ENCODE peak calls at places on chromosomes 2 and 18, in seven cellular contexts. P, B, Y, U, O, J and L are unnamed samples. For H3K4me1, the result is how much of the 10 kb centered on the place peaks cover.

GRCh38 chr2:241357531-241357930 is 1.4 kb downstream of the FARP2 start:
- DNase-seq in O (no peak), P (no peak), J (no peak), Y (no peak), B (no peak), U (no peak), L (no peak)

GRCh38 chr2:31227711-31228125 is 6.2 kb upstream of the EHD3 start:
- DNase-seq in O (no peak), P (no peak), U (no peak), B (no peak), Y (no peak), J (peak), L (no peak)

GRCh38 chr2:65430515-65431416 is 1.6 kb downstream of the SPRED2 start:
- DNase-seq in J (peak), U (peak), B (no peak), Y (peak), P (peak), O (peak), L (peak)

GRCh38 chr2:217653240-217653639 is 349.6 kb downstream of the TNS1 start:
- DNase-seq in J (peak), B (no peak), P (no peak), O (peak), Y (peak), U (peak), L (peak)

GRCh38 chr2:45241061-45241561 is 231.9 kb upstream of the SIX2 start:
- DNase-seq in U (peak), J (peak), B (no peak), O (no peak), P (no peak), Y (no peak), L (no peak)

GRCh38 chr2:11836647-11837219 is 90.3 kb downstream of the LPIN1 start:
- DNase-seq in J (no peak), P (no peak), Y (no peak), O (no peak), U (no peak), B (no peak), L (no peak)

GRCh38 chr2:136538489-136538888 is 226.9 kb upstream of the THSD7B start:
- DNase-seq in O (no peak), B (no peak), P (no peak), J (no peak), U (no peak), Y (no peak), L (no peak)

GRCh38 chr18:54775686-54776085 is 52.6 kb upstream of the RAB27B start:
- DNase-seq in J (peak), Y (no peak), B (no peak), U (peak), O (no peak), P (peak), L (no peak)

GRCh38 chr18:45050712-45051639 is 370.3 kb downstream of the SETBP1 start:
- DNase-seq in U (peak), P (no peak), B (no peak), O (no peak), Y (no peak), J (peak), L (no peak)

GRCh38 chr2:10078001-10078400 is 2.2 kb downstream of the CYS1 start:
- DNase-seq in P (no peak), U (no peak), B (no peak), O (no peak), Y (no peak), J (no peak), L (peak)

GRCh38 chr2:200376422-200377142 is 70.1 kb downstream of the SPATS2L start:
- DNase-seq in J (no peak), O (no peak), Y (no peak), P (no peak), B (no peak), U (no peak), L (peak)

GRCh38 chr2:48633143-48633542 is 15.5 kb downstream of the GTF2A1L start:
- DNase-seq in B (no peak), O (no peak), J (peak), Y (no peak), U (no peak), P (no peak), L (no peak)

GRCh38 chr2:6626406-6627012 is 239.2 kb downstream of the CMPK2 start:
- DNase-seq in Y (no peak), O (no peak), U (no peak), B (no peak), P (no peak), J (peak), L (no peak)

GRCh38 chr2:130158631-130159030 is 13.7 kb upstream of the CCDC74B start:
- DNase-seq in P (no peak), Y (no peak), O (no peak), B (no peak), U (no peak), J (no peak), L (peak)

GRCh38 chr2:190999949-191000665 is 13.9 kb downstream of the STAT1 start:
- DNase-seq in J (no peak), O (no peak), B (no peak), Y (no peak), U (no peak), P (no peak), L (no peak)

GRCh38 chr2:155250800-155251199 is 552.3 kb downstream of the KCNJ3 start:
- DNase-seq in P (no peak), Y (no peak), J (no peak), O (no peak), U (peak), B (no peak), L (no peak)

GRCh38 chr18:29753379-29753778 is 1289.2 kb downstream of the DSC3 start:
- DNase-seq in U (peak), O (no peak), B (no peak), J (peak), P (no peak), Y (no peak), L (no peak)

GRCh38 chr2:24152413-24153197 is 22.2 kb upstream of the FAM228A start:
- DNase-seq in U (no peak), P (no peak), J (no peak), B (no peak), Y (no peak), O (no peak), L (no peak)

GRCh38 chr2:85019121-85019520 is 48.2 kb downstream of the KCMF1 start:
- DNase-seq in B (no peak), Y (no peak), P (no peak), O (no peak), U (no peak), J (no peak), L (no peak)

GRCh38 chr2:156434461-156435291 is 1.5 kb upstream of the GPD2 start:
- DNase-seq in P (no peak), U (peak), B (no peak), J (peak), Y (no peak), O (no peak), L (no peak)

GRCh38 chr18:78448106-78448505 is 531.5 kb upstream of the SALL3 start:
- DNase-seq in P (no peak), Y (no peak), B (no peak), U (no peak), J (no peak), O (no peak), L (no peak)

GRCh38 chr2:37781028-37781427 is 109.6 kb upstream of the CDC42EP3 start:
- DNase-seq in U (peak), B (no peak), P (no peak), Y (no peak), J (peak), O (no peak), L (no peak)

GRCh38 chr2:50613161-50613560 is 418.8 kb downstream of the NRXN1 start:
- DNase-seq in Y (no peak), P (no peak), U (no peak), J (peak), B (no peak), O (no peak), L (no peak)

GRCh38 chr2:7256377-7256776 is 339.2 kb downstream of the RNF144A start:
- DNase-seq in U (no peak), P (no peak), O (no peak), B (no peak), J (no peak), Y (no peak), L (no peak)

GRCh38 chr2:196836440-196836839 is 27.3 kb upstream of the C2orf66 start:
- DNase-seq in Y (no peak), U (peak), P (no peak), O (no peak), J (peak), B (no peak), L (no peak)

GRCh38 chr2:138000796-138001195 is 36.5 kb downstream of the HNMT start:
- DNase-seq in B (no peak), J (no peak), U (no peak), O (no peak), Y (no peak), P (no peak), L (no peak)

GRCh38 chr18:73842795-73843394 is 304.7 kb downstream of the FBXO15 start:
- DNase-seq in U (peak), P (peak), J (peak), O (no peak), Y (no peak), B (no peak), L (no peak)

GRCh38 chr2:33796511-33796910 is 197.4 kb upstream of the FAM98A start:
- DNase-seq in B (no peak), O (no peak), J (no peak), P (no peak), Y (no peak), U (peak), L (no peak)

GRCh38 chr2:68258854-68259253 is 6.5 kb upstream of the PPP3R1 start:
- DNase-seq in O (no peak), Y (no peak), B (no peak), U (peak), J (peak), P (no peak), L (no peak)

GRCh38 chr18:58189008-58189407 is 145.0 kb downstream of the NEDD4L start:
- DNase-seq in Y (no peak), P (no peak), O (no peak), U (no peak), B (no peak), J (no peak), L (no peak)

GRCh38 chr18:57780318-57781127 is 22.6 kb downstream of the ATP8B1 start:
- DNase-seq in J (peak), U (peak), P (no peak), Y (no peak), O (no peak), B (no peak), L (no peak)

GRCh38 chr2:190997516-190998113 is 16.4 kb downstream of the STAT1 start:
- DNase-seq in J (no peak), O (no peak), B (no peak), P (no peak), Y (no peak), U (no peak), L (no peak)

GRCh38 chr2:161418715-161419337 is 2.7 kb downstream of the TBR1 start:
- DNase-seq in B (no peak), U (peak), J (peak), P (no peak), Y (no peak), O (no peak), L (no peak)

GRCh38 chr2:236081171-236081570 is 87.0 kb downstream of the GBX2 start:
- DNase-seq in Y (no peak), B (no peak), U (no peak), J (no peak), P (no peak), O (no peak), L (no peak)

GRCh38 chr2:96261328-96262003 is 4.3 kb downstream of the TMEM127 start:
- DNase-seq in P (no peak), O (no peak), B (no peak), J (no peak), U (no peak), Y (no peak), L (peak)

DNA sequence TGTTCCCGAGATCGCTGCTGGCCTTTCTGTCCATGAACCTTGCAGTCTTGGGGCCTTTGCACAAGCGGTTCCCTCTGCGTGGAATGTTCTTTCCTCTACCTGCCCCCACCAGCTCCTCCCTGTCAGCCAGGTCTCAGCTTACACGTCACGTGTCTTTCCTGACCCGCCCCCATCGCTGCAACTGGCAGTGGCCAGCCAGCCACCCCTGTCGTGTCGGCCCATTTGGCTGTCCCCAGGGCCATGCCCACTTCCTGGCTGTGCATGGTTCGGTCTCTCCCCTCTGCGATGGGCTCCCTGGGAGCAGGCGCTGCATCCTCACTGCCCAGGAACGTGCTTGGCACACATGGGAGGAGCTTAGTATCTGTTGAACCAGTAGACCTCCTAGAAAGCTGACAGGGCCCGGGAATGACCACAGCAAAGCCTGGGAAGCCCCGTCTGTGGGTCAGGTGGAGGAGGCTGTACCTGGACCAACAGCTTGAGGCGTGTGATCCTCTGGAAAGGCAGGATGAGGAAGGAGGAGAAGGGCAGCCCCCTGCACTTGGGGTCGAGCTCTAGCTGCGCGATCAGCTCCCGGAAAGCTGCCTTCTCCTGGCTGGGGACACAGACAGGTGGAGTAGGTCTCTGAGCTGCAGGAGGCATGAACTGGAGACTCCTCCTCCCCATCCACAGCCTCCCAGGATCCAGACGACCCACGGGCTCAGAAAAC is 21.0 kb downstream of the SNORC start:
- DNase-seq in O (peak), U (peak), B (peak), Y (no peak), J (peak), P (peak), L (peak)
- H3K4me3 ChIP-seq in O (no peak), U (no peak), B (no peak), Y (no peak), J (no peak), P (no peak), L (no peak)

DNA sequence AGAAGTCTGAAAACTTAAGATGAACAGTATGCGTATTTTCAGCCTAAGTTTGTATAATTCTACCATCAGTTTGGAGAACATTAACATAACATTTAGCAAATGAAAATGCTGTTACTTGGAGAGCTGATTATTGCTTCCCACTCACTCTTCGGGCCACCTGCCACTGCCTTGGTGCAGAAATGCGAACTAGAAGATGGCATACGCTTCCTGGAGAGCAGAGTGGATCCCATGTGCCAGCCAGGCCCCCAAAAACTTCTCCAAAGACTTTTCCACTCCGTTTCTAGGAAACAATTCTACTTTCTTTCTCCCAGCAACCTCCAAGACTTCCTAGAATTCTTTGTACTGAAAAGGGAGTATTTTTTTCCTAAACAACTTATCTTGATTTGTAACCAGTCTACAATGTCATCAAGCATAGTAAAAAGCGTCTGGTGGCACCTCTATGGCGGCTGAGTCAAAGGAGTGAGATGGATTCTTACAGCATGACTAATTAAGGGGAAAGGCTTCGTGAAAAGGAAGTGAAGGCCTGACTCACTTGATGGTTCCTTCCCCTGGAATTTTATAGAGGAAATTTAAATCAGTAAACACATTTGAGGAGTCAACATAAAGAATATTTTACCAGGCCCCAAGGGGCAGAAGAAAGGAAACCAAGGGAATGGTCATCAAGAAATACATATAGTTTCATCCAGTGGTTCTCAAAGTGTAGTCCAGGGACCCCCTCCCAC is 36.6 kb downstream of the FEZ2 start:
- DNase-seq in P (no peak), O (no peak), B (no peak), U (peak), J (peak), Y (no peak), L (no peak)
- H3K4me1 ChIP-seq in P (under half), O (under half), B (half or more), U (half or more), J (under half), Y (under half), L (under half)

GRCh38 chr18:67509711-67510110 is 6.8 kb downstream of the DSEL start:
- DNase-seq in J (peak), U (peak), O (no peak), B (no peak), P (no peak), Y (no peak), L (no peak)
- H3K27ac ChIP-seq in J (peak), U (peak), O (no peak), B (no peak), P (no peak), Y (no peak), L (no peak)

DNA sequence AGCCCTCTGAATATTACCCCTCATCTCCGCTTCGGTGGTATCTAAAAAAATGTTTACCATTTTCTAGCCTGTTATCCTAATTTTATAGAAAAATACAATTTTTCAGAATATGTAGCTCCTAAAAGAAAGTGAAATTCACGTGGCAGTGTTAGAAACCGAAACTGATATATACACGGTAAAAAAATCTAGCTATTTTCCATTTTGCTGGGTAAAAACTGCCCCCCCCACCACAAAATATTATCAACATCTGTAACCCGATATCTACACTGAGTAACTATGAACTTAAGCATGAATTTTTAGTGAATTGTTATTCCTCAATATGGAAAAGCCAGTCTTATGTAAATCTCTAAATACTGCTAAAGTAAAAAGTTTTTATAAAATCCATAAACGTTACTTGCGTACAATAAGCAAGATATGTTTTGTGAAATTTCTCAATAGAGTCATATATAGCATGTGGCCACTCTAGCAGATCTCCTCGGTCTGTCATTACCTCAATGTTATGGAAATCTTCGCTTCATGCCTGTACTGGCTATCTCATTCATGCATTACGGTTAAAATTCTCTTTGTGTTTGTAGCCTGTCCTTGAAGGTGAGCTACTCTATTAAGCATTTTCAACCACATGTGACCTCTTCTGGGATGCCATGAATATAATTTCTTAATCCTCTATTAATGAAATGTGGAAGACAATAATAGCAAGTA is 524.2 kb downstream of the TRIB2 start:
- DNase-seq in Y (no peak), O (no peak), U (no peak), P (no peak), B (no peak), J (no peak), L (no peak)
- H3K4me3 ChIP-seq in Y (no peak), O (no peak), U (no peak), P (no peak), B (no peak), J (no peak), L (no peak)

GRCh38 chr2:143150287-143150686 is 21.1 kb downstream of the ARHGAP15 start:
- DNase-seq in J (no peak), Y (no peak), O (no peak), U (no peak), P (no peak), B (no peak), L (no peak)
- H3K4me1 ChIP-seq in J (under half), Y (under half), O (under half), U (under half), P (under half), B (under half), L (under half)

DNA sequence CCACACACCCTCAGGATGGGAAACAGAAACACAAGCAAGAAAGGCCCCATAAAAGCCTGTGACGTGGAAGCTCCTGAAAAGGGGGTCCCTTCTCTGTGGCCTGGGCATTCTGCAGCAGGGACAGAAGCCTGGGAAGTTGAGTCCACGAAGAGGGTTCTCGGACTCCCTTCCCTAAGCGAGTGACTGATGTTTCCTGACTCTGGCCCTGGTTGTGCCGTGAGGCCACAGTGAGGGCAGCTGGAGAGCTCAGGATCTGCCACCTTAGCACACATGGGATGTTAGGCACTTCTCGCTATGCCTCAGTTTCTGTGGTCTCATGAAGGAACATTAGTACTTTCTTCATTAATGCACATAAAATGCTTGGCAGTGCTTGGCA is 87.2 kb upstream of the ZFP36L2 start:
- DNase-seq in U (no peak), O (no peak), B (no peak), J (no peak), Y (peak), P (no peak), L (no peak)
- H3K27ac ChIP-seq in U (no peak), O (peak), B (no peak), J (peak), Y (peak), P (peak), L (peak)

DNA sequence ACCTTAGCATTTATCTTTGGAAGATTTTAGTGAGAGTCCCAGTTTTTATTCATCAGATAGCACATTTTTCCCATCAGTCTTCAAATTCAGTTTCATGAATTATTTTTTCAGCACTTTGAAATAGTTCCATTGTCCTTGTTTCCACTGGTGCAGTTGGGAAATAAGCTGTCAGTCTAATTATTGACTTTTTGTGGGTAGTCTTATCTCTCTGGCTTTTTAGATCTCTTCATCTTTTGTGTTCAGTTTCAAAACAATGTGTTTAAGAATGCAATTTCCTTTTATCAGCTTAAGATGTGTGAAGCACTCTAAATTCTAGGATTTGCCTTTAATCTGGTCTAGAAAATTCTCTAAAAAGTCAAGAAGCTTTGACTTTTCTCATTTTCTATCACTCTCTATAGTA is 70.5 kb downstream of the GFPT1 start:
- DNase-seq in Y (no peak), U (no peak), B (no peak), P (no peak), J (no peak), O (no peak), L (no peak)
- H3K4me3 ChIP-seq in Y (no peak), U (no peak), B (no peak), P (no peak), J (no peak), O (no peak), L (no peak)